ENCODE peak calls at places on chromosomes 1 and 21, in six cellular contexts. X is AG10803; F is foreskin fibroblast; W is colonic mucosa; A is renal cortical epithelial cell; H is stimulated activated CD4-positive, alpha-beta T cell treated with anti-CD3 and anti-CD28 coated beads, Interleukin-2, amount 100 ng/mL, for 24 hours. M is an unnamed sample.

GRCh38 chr1:61993331-61993961 is 201.2 kb upstream of the L1TD1 start:
- DNase-seq in A (peak; percentile 92), F (peak; percentile 24), H (no peak), W (no peak), X (no peak), M (no peak)

GRCh38 chr1:214568328-214568727 is 16.9 kb upstream of the PTPN14 start:
- DNase-seq in F (peak; percentile 77), W (no peak), A (peak; percentile 50), H (no peak), X (no peak), M (no peak)

GRCh38 chr1:172421974-172422604 is 1.6 kb downstream of the C1orf105 start:
- DNase-seq in H (no peak), W (no peak), X (no peak), A (no peak), F (no peak), M (no peak)

GRCh38 chr1:33256335-33256700 is at the start of gene ZNF362:
- DNase-seq in H (peak; percentile 73), W (peak; percentile 39), F (peak; percentile 85), A (peak; percentile 22), X (peak; percentile 68), M (peak; percentile 81)

GRCh38 chr1:8441466-8441865 is 123.6 kb downstream of the SLC45A1 start:
- DNase-seq in H (no peak), X (no peak), W (no peak), A (no peak), F (no peak), M (no peak)

GRCh38 chr1:234589854-234590620 is 19.9 kb downstream of the IRF2BP2 start:
- DNase-seq in W (no peak), A (no peak), H (no peak), X (peak; percentile 72), F (peak; percentile 53), M (no peak)

GRCh38 chr1:203907901-203908300 is 46.5 kb downstream of the SNRPE start:
- DNase-seq in F (no peak), H (no peak), A (no peak), W (no peak), X (no peak), M (no peak)

GRCh38 chr21:34580181-34580700 is 34.7 kb downstream of the RCAN1 start:
- DNase-seq in X (peak; percentile 48), A (no peak), W (peak; percentile 74), F (peak; percentile 42), H (no peak), M (no peak)

GRCh38 chr1:66271216-66271903 is 262.6 kb upstream of the SGIP1 start:
- DNase-seq in F (peak; percentile 97), A (peak; percentile 92), X (peak; percentile 100), H (peak; percentile 57), W (peak; percentile 77), M (no peak)

GRCh38 chr1:183328371-183328770 is 89.8 kb downstream of the NMNAT2 start:
- DNase-seq in A (no peak), X (no peak), F (no peak), W (no peak), H (no peak), M (no peak)

GRCh38 chr1:85581138-85581801 is 709 bp downstream of the CCN1 start:
- DNase-seq in A (peak; percentile 89), X (peak; percentile 67), W (peak; percentile 85), H (peak; percentile 65), F (peak; percentile 86), M (peak; percentile 77)

GRCh38 chr1:198904356-198904755 is 265.5 kb downstream of the PTPRC start:
- DNase-seq in X (peak; percentile 66), H (no peak), A (peak; percentile 36), W (no peak), F (peak; percentile 64), M (no peak)

GRCh38 chr1:85801520-85801919 is 93.3 kb upstream of the ZNHIT6 start:
- DNase-seq in X (peak; percentile 17), A (peak; percentile 25), F (peak; percentile 67), H (no peak), W (no peak), M (no peak)

GRCh38 chr1:31398246-31398645 is 14.8 kb upstream of the SERINC2 start:
- DNase-seq in H (no peak), W (no peak), F (no peak), X (no peak), A (no peak), M (no peak)

GRCh38 chr1:103514920-103515503 is 10.5 kb upstream of the RNPC3 start:
- DNase-seq in A (peak; percentile 58), H (no peak), W (no peak), X (peak; percentile 54), F (peak; percentile 76), M (no peak)

GRCh38 chr1:154764773-154765172 is 105.3 kb downstream of the KCNN3 start:
- DNase-seq in W (no peak), A (no peak), F (no peak), X (no peak), H (no peak), M (no peak)